ENCODE peak calls at places on chromosome X, in seven cellular contexts. C is right lobe of liver, K is aorta, Z is SK-N-SH, A is PC-3, S is left lung, G is breast epithelium. L is an unnamed sample.

GRCh38 chrX:109393859-109394258 is 88.0 kb downstream of the GUCY2F start:
- DNase-seq in S (no peak), K (no peak), Z (no peak), G (no peak), A (peak; percentile 19), C (no peak), L (no peak)

GRCh38 chrX:13014111-13015094 is 30.0 kb downstream of the FAM9C start:
- DNase-seq in C (no peak), K (no peak), A (no peak), S (no peak), G (no peak), Z (no peak), L (no peak)

GRCh38 chrX:25021132-25021498 is 5.3 kb upstream of the ARX start:
- DNase-seq in Z (peak; percentile 39), A (no peak), K (no peak), C (no peak), S (no peak), G (no peak), L (no peak)

GRCh38 chrX:29299689-29300088 is 712.4 kb downstream of the IL1RAPL1 start:
- DNase-seq in C (no peak), A (peak; percentile 50), S (no peak), K (no peak), G (no peak), Z (no peak), L (no peak)

GRCh38 chrX:85851418-85851817 is 195.9 kb downstream of the CHM start:
- DNase-seq in Z (peak; percentile 3), A (peak; percentile 57), C (peak; percentile 51), K (no peak), S (peak; percentile 32), G (no peak), L (no peak)

GRCh38 chrX:154541589-154541895 is 5.1 kb downstream of the G6PD start:
- DNase-seq in C (no peak), S (no peak), Z (no peak), A (no peak), K (no peak), G (no peak), L (no peak)

GRCh38 chrX:20317873-20318272 is 51.2 kb upstream of the RPS6KA3 start:
- DNase-seq in K (no peak), C (no peak), S (peak; percentile 34), Z (no peak), G (peak; percentile 49), A (no peak), L (no peak)

GRCh38 chrX:134520860-134521390 is 61.0 kb downstream of the HPRT1 start:
- DNase-seq in Z (peak; percentile 61), K (no peak), C (no peak), A (peak; percentile 79), G (no peak), S (no peak), L (no peak)

GRCh38 chrX:3713225-3713936 is at the start of gene PRKX:
- DNase-seq in A (peak; percentile 66), Z (peak; percentile 90), G (no peak), K (peak; percentile 86), S (peak; percentile 73), C (peak; percentile 63), L (peak; percentile 87)

GRCh38 chrX:97401154-97401553 is 517.4 kb downstream of the RPA4 start:
- DNase-seq in G (no peak), C (no peak), A (no peak), S (no peak), Z (no peak), K (no peak), L (peak; percentile 51)

GRCh38 chrX:49278081-49278480 is 8.5 kb downstream of the PPP1R3F start:
- DNase-seq in A (no peak), K (no peak), S (no peak), C (no peak), Z (no peak), G (no peak), L (no peak)

GRCh38 chrX:45322382-45322781 is 121.7 kb upstream of the DIPK2B start:
- DNase-seq in S (no peak), A (peak; percentile 92), C (no peak), K (no peak), Z (no peak), G (no peak), L (no peak)

GRCh38 chrX:1392376-1393130 is 640 bp upstream of the SLC25A6 start:
- DNase-seq in A (peak; percentile 45), G (peak; percentile 73), K (no peak), Z (peak; percentile 81), S (peak; percentile 78), C (peak; percentile 78), L (no peak)

GRCh38 chrX:16077811-16078210 is 45.6 kb upstream of the GRPR start:
- DNase-seq in K (no peak), A (no peak), G (no peak), C (no peak), S (no peak), Z (no peak), L (no peak)

GRCh38 chrX:23787745-23788118 is 4.8 kb downstream of the SAT1 start:
- DNase-seq in S (no peak), G (no peak), A (no peak), Z (no peak), K (no peak), C (no peak), L (no peak)

GRCh38 chrX:78527263-78527662 is 131.9 kb downstream of the RTL3 start:
- DNase-seq in A (peak; percentile 78), Z (no peak), S (no peak), C (no peak), K (no peak), G (no peak), L (no peak)

GRCh38 chrX:139851730-139852129 is 81.1 kb downstream of the ATP11C start:
- DNase-seq in G (no peak), A (no peak), K (no peak), S (no peak), Z (no peak), C (no peak), L (no peak)

GRCh38 chrX:47143894-47144625 is 442 bp downstream of the NDUFB11 start:
- DNase-seq in A (no peak), C (no peak), K (peak; percentile 74), S (no peak), G (no peak), Z (peak; percentile 72), L (no peak)

GRCh38 chrX:38166478-38167083 is 54.1 kb downstream of the SRPX start:
- DNase-seq in G (no peak), A (peak; percentile 65), Z (peak; percentile 7), K (no peak), C (no peak), S (no peak), L (no peak)

GRCh38 chrX:104347860-104348259 is 93.1 kb upstream of the ESX1 start:
- DNase-seq in C (no peak), Z (no peak), A (no peak), S (no peak), K (no peak), G (no peak), L (no peak)

GRCh38 chrX:16953606-16954211 is 7.3 kb downstream of the REPS2 start:
- DNase-seq in S (no peak), A (peak; percentile 77), K (no peak), Z (no peak), G (no peak), C (no peak), L (no peak)

GRCh38 chrX:40644821-40645358 is 2.5 kb downstream of the CXorf38 start:
- DNase-seq in A (peak; percentile 72), Z (peak; percentile 27), C (peak; percentile 67), K (no peak), G (no peak), S (peak; percentile 64), L (peak; percentile 54)

GRCh38 chrX:110734894-110735541 is 60.6 kb downstream of the CHRDL1 start:
- DNase-seq in C (no peak), Z (no peak), K (no peak), G (no peak), S (no peak), A (no peak), L (no peak)

GRCh38 chrX:13387656-13388421 is 68.0 kb upstream of the ATXN3L start:
- DNase-seq in C (no peak), S (no peak), K (no peak), G (no peak), Z (no peak), A (peak; percentile 22), L (peak; percentile 16)

DNA sequence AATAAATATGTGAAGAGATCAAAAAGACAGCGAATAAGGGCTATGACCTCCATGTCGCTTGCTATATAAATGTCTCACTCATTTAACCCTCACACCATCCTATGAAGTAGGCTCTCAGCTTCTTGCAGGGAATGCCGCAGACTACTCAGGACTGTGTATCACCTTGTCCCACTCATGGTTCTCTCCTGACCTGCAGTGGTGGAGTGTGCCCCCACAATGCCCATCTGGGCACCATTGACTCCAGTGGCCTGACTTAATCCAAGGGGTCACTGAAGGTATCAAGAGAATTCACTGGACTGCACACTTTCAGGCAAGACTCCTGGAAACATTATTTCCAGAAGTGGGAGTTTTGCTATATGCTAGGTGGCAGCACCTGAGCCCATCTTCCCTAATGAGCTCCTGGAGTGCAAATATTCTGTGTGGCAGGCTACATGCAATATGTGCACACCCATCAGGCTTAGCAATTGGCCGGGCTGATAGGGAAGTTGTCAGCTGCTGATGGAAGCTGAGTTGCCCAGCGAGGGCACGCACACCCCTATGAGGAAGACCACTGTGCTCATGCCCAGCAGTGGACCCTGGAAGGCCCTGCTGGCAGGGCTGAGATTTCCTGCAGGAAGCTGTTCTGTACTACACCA is 8.2 kb upstream of the EFNB1 start:
- DNase-seq in C (no peak), S (no peak), A (no peak), G (no peak), K (no peak), Z (no peak), L (no peak)
- H3K27me3 ChIP-seq in C (no peaks in the 10 kb centered on the region), S (no peaks in the 10 kb centered on the region), A (no peaks in the 10 kb centered on the region), G (no peaks in the 10 kb centered on the region), K (no peaks in the 10 kb centered on the region), Z (peaks cover 4% of the 10 kb centered on the region), L (no peaks in the 10 kb centered on the region)

GRCh38 chrX:152520653-152521052 is 69.5 kb upstream of the GABRA3 start:
- DNase-seq in K (no peak), G (no peak), S (no peak), C (no peak), A (no peak), Z (no peak), L (no peak)
- H3K36me3 ChIP-seq in K (no peaks in the 10 kb centered on the region), G (no peaks in the 10 kb centered on the region), S (no peaks in the 10 kb centered on the region), C (no peaks in the 10 kb centered on the region), A (no peaks in the 10 kb centered on the region), Z (peaks cover 2% of the 10 kb centered on the region), L (no peaks in the 10 kb centered on the region)

DNA sequence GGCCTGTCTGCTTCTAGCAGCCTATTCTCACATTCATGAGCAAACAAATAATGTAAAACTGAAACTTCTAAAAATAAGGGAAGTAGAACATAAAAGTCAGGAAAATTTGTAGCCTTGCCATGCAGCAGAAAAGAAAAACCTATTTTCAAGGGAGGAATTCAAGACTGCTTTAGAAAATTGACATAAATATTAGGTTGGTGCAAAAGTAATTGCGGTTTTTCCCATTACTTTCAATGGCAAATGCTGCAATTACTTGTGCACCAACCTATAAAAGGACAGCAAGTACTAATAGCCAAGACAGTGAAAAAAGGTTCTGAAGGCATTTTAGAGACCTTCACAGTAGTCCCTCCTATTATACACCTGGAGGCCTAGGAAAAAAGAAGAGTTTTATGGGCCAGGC is 457.8 kb downstream of the KLHL4 start:
- DNase-seq in Z (no peak), C (no peak), G (no peak), S (no peak), A (no peak), K (no peak), L (no peak)
- H3K27me3 ChIP-seq in Z (no peaks in the 10 kb centered on the region), C (no peaks in the 10 kb centered on the region), G (no peaks in the 10 kb centered on the region), S (no peaks in the 10 kb centered on the region), A (no peaks in the 10 kb centered on the region), K (no peaks in the 10 kb centered on the region), L (no peaks in the 10 kb centered on the region)

DNA sequence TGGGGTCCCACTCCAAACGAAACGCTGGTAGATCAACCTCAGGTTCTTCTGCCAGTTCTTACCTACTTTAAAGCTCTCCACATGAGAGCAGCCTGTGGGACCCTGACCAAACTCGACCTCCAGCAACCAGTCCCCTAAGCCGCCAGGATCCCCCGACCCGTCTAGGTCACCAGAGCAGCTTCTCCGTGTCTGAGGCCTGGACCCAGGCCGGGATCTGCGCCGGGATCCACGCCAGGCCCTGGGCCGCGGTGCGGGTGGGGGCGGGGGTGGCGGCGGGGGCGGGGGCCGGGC is 1.4 kb downstream of the USP51 start:
- DNase-seq in G (peak; percentile 50), Z (no peak), K (no peak), C (no peak), S (no peak), A (no peak), L (no peak)
- H3K36me3 ChIP-seq in G (peaks cover 3% of the 10 kb centered on the region), Z (no peaks in the 10 kb centered on the region), K (no peaks in the 10 kb centered on the region), C (no peaks in the 10 kb centered on the region), S (no peaks in the 10 kb centered on the region), A (no peaks in the 10 kb centered on the region), L (no peaks in the 10 kb centered on the region)